ENCODE peak calls at places on chromosome 14, in six cellular contexts. One of them, this sample, is unnamed.

GRCh38 chr14:100237735-100238418 is 1.1 kb upstream of the YY1 start:
- DNase-seq in cardiac muscle cell: peak
- DNase-seq in H1: peak
- DNase-seq in psoas muscle: peak
- DNase-seq in cardiac fibroblast: peak
- DNase-seq in A549: peak
- DNase-seq in this sample: peak

GRCh38 chr14:61254803-61255526 is 26.2 kb downstream of the TMEM30B start:
- DNase-seq in cardiac muscle cell: no peak
- DNase-seq in H1: no peak
- DNase-seq in psoas muscle: no peak
- DNase-seq in cardiac fibroblast: no peak
- DNase-seq in A549: no peak
- DNase-seq in this sample: no peak

GRCh38 chr14:51614707-51615106 is 37.0 kb upstream of the FRMD6 start:
- DNase-seq in cardiac muscle cell: no peak
- DNase-seq in H1: no peak
- DNase-seq in psoas muscle: no peak
- DNase-seq in cardiac fibroblast: no peak
- DNase-seq in A549: no peak
- DNase-seq in this sample: peak

GRCh38 chr14:49879683-49880204 is 13.1 kb upstream of the ARF6 start:
- DNase-seq in cardiac muscle cell: peak
- DNase-seq in H1: peak
- DNase-seq in psoas muscle: no peak
- DNase-seq in cardiac fibroblast: peak
- DNase-seq in A549: peak
- DNase-seq in this sample: peak

GRCh38 chr14:51501746-51502145 is 150.0 kb upstream of the FRMD6 start:
- DNase-seq in cardiac muscle cell: no peak
- DNase-seq in H1: no peak
- DNase-seq in psoas muscle: no peak
- DNase-seq in cardiac fibroblast: no peak
- DNase-seq in A549: no peak
- DNase-seq in this sample: no peak

GRCh38 chr14:36820111-36820709 is 158.6 kb downstream of the PAX9 start:
- DNase-seq in cardiac muscle cell: no peak
- DNase-seq in H1: no peak
- DNase-seq in psoas muscle: no peak
- DNase-seq in cardiac fibroblast: no peak
- DNase-seq in A549: no peak
- DNase-seq in this sample: no peak

GRCh38 chr14:71179046-71179445 is 271.8 kb downstream of the PCNX1 start:
- DNase-seq in cardiac muscle cell: no peak
- DNase-seq in H1: no peak
- DNase-seq in psoas muscle: no peak
- DNase-seq in cardiac fibroblast: no peak
- DNase-seq in A549: no peak
- DNase-seq in this sample: no peak

GRCh38 chr14:93023039-93023438 is 92.7 kb downstream of the ITPK1 start:
- DNase-seq in cardiac muscle cell: no peak
- DNase-seq in H1: no peak
- DNase-seq in psoas muscle: peak
- DNase-seq in cardiac fibroblast: no peak
- DNase-seq in A549: no peak
- DNase-seq in this sample: peak

GRCh38 chr14:68359862-68360552 is 432.9 kb downstream of the ZFP36L1 start:
- DNase-seq in cardiac muscle cell: peak
- DNase-seq in H1: no peak
- DNase-seq in psoas muscle: peak
- DNase-seq in cardiac fibroblast: peak
- DNase-seq in A549: peak
- DNase-seq in this sample: peak

GRCh38 chr14:75479770-75480600 is 42.3 kb upstream of the BATF start:
- DNase-seq in cardiac muscle cell: no peak
- DNase-seq in H1: peak
- DNase-seq in psoas muscle: no peak
- DNase-seq in cardiac fibroblast: no peak
- DNase-seq in A549: no peak
- DNase-seq in this sample: no peak

GRCh38 chr14:75294649-75295033 is 16.0 kb downstream of the FOS start:
- DNase-seq in cardiac muscle cell: no peak
- DNase-seq in H1: no peak
- DNase-seq in psoas muscle: no peak
- DNase-seq in cardiac fibroblast: peak
- DNase-seq in A549: peak
- DNase-seq in this sample: no peak

GRCh38 chr14:92729632-92730358 is 18.6 kb downstream of the LGMN start:
- DNase-seq in cardiac muscle cell: peak
- DNase-seq in H1: no peak
- DNase-seq in psoas muscle: no peak
- DNase-seq in cardiac fibroblast: peak
- DNase-seq in A549: no peak
- DNase-seq in this sample: peak

GRCh38 chr14:72945628-72946027 is 19.4 kb downstream of the DCAF4 start:
- DNase-seq in cardiac muscle cell: no peak
- DNase-seq in H1: no peak
- DNase-seq in psoas muscle: no peak
- DNase-seq in cardiac fibroblast: no peak
- DNase-seq in A549: no peak
- DNase-seq in this sample: no peak

GRCh38 chr14:92991536-92991935 is 68.6 kb downstream of the CHGA start:
- DNase-seq in cardiac muscle cell: no peak
- DNase-seq in H1: no peak
- DNase-seq in psoas muscle: peak
- DNase-seq in cardiac fibroblast: no peak
- DNase-seq in A549: no peak
- DNase-seq in this sample: no peak

GRCh38 chr14:51895425-51895824 is 35.0 kb downstream of the GNG2 start:
- DNase-seq in cardiac muscle cell: no peak
- DNase-seq in H1: no peak
- DNase-seq in psoas muscle: no peak
- DNase-seq in cardiac fibroblast: no peak
- DNase-seq in A549: no peak
- DNase-seq in this sample: no peak

GRCh38 chr14:100289916-100290606 is 16.2 kb downstream of the SLC25A29 start:
- DNase-seq in cardiac muscle cell: no peak
- DNase-seq in H1: peak
- DNase-seq in psoas muscle: peak
- DNase-seq in cardiac fibroblast: no peak
- DNase-seq in A549: no peak
- DNase-seq in this sample: no peak

GRCh38 chr14:105087308-105087962 is 22.2 kb upstream of the GPR132 start:
- DNase-seq in cardiac muscle cell: peak
- DNase-seq in H1: peak
- DNase-seq in psoas muscle: no peak
- DNase-seq in cardiac fibroblast: peak
- DNase-seq in A549: peak
- DNase-seq in this sample: peak
- H3K4me3 ChIP-seq in cardiac muscle cell: peak
- H3K4me3 ChIP-seq in H1: peak
- H3K4me3 ChIP-seq in psoas muscle: peak
- H3K4me3 ChIP-seq in cardiac fibroblast: peak
- H3K4me3 ChIP-seq in A549: peak
- H3K4me3 ChIP-seq in this sample: peak

DNA sequence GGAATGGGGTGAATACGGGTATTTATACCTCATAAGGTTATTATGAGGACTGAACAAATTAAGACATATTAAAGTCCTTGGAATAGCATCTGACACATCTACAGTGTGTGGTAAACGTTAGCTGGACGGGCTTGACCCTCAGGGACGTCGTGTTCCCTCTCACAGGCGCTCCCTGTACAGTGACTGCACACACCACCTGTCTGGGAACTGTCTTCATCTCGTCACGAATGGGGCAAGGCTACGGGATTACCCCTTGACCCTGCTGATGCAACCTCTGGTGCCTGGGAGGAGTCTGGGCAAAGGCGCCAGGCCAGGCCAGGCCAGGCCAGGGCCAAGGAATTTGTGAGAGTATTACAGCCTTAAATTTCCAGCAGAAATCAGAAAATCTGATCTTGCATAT is 191.1 kb downstream of the CALM1 start:
- DNase-seq in cardiac muscle cell: no peak
- DNase-seq in H1: no peak
- DNase-seq in psoas muscle: peak
- DNase-seq in cardiac fibroblast: no peak
- DNase-seq in A549: no peak
- DNase-seq in this sample: no peak
- TF ChIP-seq CTCF in cardiac muscle cell: no peak
- TF ChIP-seq CTCF in H1: no peak
- TF ChIP-seq CTCF in psoas muscle: no peak
- TF ChIP-seq CTCF in cardiac fibroblast: no peak
- TF ChIP-seq CTCF in A549: no peak
- TF ChIP-seq CTCF in this sample: no peak

DNA sequence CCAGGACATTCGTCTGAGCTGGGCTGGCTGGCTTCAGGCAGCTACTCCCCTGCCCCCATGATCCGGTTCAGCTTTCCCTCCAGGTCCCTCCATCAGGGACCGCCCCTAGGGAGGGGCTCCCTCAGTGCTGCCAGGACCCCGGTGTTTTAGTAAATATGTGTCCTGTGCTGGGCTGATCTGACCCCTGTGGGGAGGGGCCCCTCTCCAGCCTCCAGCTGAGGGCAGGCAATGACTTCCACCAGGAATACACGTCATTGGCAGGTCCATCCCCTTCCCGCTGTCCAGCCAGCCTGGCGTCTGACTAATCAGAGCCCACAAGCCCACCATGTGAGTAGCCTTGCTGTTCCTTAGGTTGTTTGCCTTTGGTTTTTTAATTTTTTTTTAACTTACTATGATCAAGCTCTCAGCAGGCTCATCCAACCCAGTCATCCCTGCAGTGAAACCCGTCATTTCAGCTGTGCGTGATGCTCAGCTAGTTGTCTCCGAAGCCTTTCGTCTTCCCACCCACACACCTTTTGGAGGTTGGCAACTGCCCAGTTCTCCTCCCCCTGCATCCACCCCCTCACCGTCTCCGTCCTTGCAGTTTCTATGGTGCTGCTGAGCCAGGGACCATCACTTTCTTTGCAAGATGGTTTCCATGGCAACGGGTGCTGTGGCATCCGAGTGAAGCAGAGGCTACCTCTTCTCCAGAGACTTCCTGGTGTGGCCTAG is 16.0 kb upstream of the SERPINA4 start:
- DNase-seq in cardiac muscle cell: peak
- DNase-seq in H1: no peak
- DNase-seq in psoas muscle: no peak
- DNase-seq in cardiac fibroblast: peak
- DNase-seq in A549: no peak
- DNase-seq in this sample: peak
- H3K4me3 ChIP-seq in cardiac muscle cell: no peak
- H3K4me3 ChIP-seq in H1: no peak
- H3K4me3 ChIP-seq in psoas muscle: no peak
- H3K4me3 ChIP-seq in cardiac fibroblast: no peak
- H3K4me3 ChIP-seq in A549: no peak
- H3K4me3 ChIP-seq in this sample: no peak

GRCh38 chr14:103713304-103714062 is 1.8 kb downstream of the XRCC3 start:
- DNase-seq in cardiac muscle cell: no peak
- DNase-seq in H1: no peak
- DNase-seq in psoas muscle: no peak
- DNase-seq in cardiac fibroblast: no peak
- DNase-seq in A549: no peak
- DNase-seq in this sample: no peak

GRCh38 chr14:103716091-103716801 is 636 bp downstream of the ZFYVE21 start:
- DNase-seq in cardiac muscle cell: peak
- DNase-seq in H1: no peak
- DNase-seq in psoas muscle: peak
- DNase-seq in cardiac fibroblast: peak
- DNase-seq in A549: peak
- DNase-seq in this sample: no peak

GRCh38 chr14:103715052-103716000 is at the start of the genes XRCC3 and ZFYVE21:
- DNase-seq in cardiac muscle cell: peak
- DNase-seq in H1: peak
- DNase-seq in psoas muscle: peak
- DNase-seq in cardiac fibroblast: peak
- DNase-seq in A549: peak
- DNase-seq in this sample: peak

GRCh38 chr14:103712633-103713247 is 2.5 kb downstream of the XRCC3 start:
- DNase-seq in cardiac muscle cell: no peak
- DNase-seq in H1: no peak
- DNase-seq in psoas muscle: no peak
- DNase-seq in cardiac fibroblast: no peak
- DNase-seq in A549: no peak
- DNase-seq in this sample: no peak

GRCh38 chr14:103714063-103714724 is 1.1 kb downstream of the XRCC3 start:
- DNase-seq in cardiac muscle cell: no peak
- DNase-seq in H1: no peak
- DNase-seq in psoas muscle: no peak
- DNase-seq in cardiac fibroblast: no peak
- DNase-seq in A549: no peak
- DNase-seq in this sample: no peak
- TF ChIP-seq CTCF in cardiac muscle cell: no peak
- TF ChIP-seq CTCF in H1: no peak
- TF ChIP-seq CTCF in psoas muscle: no peak
- TF ChIP-seq CTCF in cardiac fibroblast: no peak
- TF ChIP-seq CTCF in A549: no peak
- TF ChIP-seq CTCF in this sample: no peak

GRCh38 chr14:101721951-101722661 is 39.4 kb upstream of the PPP2R5C start:
- DNase-seq in cardiac muscle cell: peak
- DNase-seq in H1: no peak
- DNase-seq in psoas muscle: peak
- DNase-seq in cardiac fibroblast: no peak
- DNase-seq in A549: no peak
- DNase-seq in this sample: peak
- H3K4me3 ChIP-seq in cardiac muscle cell: no peak
- H3K4me3 ChIP-seq in H1: no peak
- H3K4me3 ChIP-seq in psoas muscle: no peak
- H3K4me3 ChIP-seq in cardiac fibroblast: no peak
- H3K4me3 ChIP-seq in A549: no peak
- H3K4me3 ChIP-seq in this sample: no peak

GRCh38 chr14:104731925-104732294 is 7.9 kb downstream of the ADSS1 start:
- DNase-seq in cardiac muscle cell: no peak
- DNase-seq in H1: no peak
- DNase-seq in psoas muscle: no peak
- DNase-seq in cardiac fibroblast: no peak
- DNase-seq in A549: no peak
- DNase-seq in this sample: no peak

GRCh38 chr14:104729835-104730181 is 5.8 kb downstream of the ADSS1 start:
- DNase-seq in cardiac muscle cell: no peak
- DNase-seq in H1: no peak
- DNase-seq in psoas muscle: peak
- DNase-seq in cardiac fibroblast: no peak
- DNase-seq in A549: no peak
- DNase-seq in this sample: no peak

GRCh38 chr14:104730504-104730903 is 6.5 kb downstream of the ADSS1 start:
- DNase-seq in cardiac muscle cell: no peak
- DNase-seq in H1: no peak
- DNase-seq in psoas muscle: no peak
- DNase-seq in cardiac fibroblast: no peak
- DNase-seq in A549: no peak
- DNase-seq in this sample: no peak

GRCh38 chr14:104732355-104732804 is 8.4 kb downstream of the ADSS1 start:
- DNase-seq in cardiac muscle cell: no peak
- DNase-seq in H1: no peak
- DNase-seq in psoas muscle: peak
- DNase-seq in cardiac fibroblast: peak
- DNase-seq in A549: peak
- DNase-seq in this sample: no peak

GRCh38 chr14:104731249-104731924 is 7.4 kb downstream of the ADSS1 start:
- DNase-seq in cardiac muscle cell: no peak
- DNase-seq in H1: no peak
- DNase-seq in psoas muscle: no peak
- DNase-seq in cardiac fibroblast: no peak
- DNase-seq in A549: peak
- DNase-seq in this sample: no peak
- TF ChIP-seq CTCF in cardiac muscle cell: peak
- TF ChIP-seq CTCF in H1: peak
- TF ChIP-seq CTCF in psoas muscle: peak
- TF ChIP-seq CTCF in cardiac fibroblast: peak
- TF ChIP-seq CTCF in A549: peak
- TF ChIP-seq CTCF in this sample: peak